ENCODE peak calls at places on chromosomes 1 and 21, in ten cellular contexts. Q is body of pancreas, F is cardiac muscle cell, N is right lobe of liver, S is IMR-90, U is neural progenitor cell, V is hepatocyte, A is transverse colon, D is GM23338, C is heart right ventricle. H is an unnamed sample.

GRCh38 chr1:110896090-110896489 is 23.1 kb downstream of the CD53 start:
- DNase-seq in U (no peak), D (no peak), V (no peak), S (no peak), A (no peak), Q (no peak), F (no peak), C (no peak), N (no peak), H (no peak)

GRCh38 chr1:7110306-7110705 is 325.1 kb downstream of the CAMTA1 start:
- DNase-seq in D (no peak), S (peak; percentile 21), U (no peak), N (no peak), A (no peak), V (no peak), Q (no peak), C (no peak), F (no peak), H (no peak)

GRCh38 chr21:20902998-20903397 is 95.2 kb upstream of the NCAM2 start:
- DNase-seq in S (no peak), F (no peak), Q (no peak), D (no peak), U (no peak), N (no peak), C (no peak), V (no peak), A (no peak), H (no peak)

GRCh38 chr1:203206116-203206687 is 19.7 kb upstream of the CHI3L1 start:
- DNase-seq in N (no peak), S (no peak), D (no peak), C (no peak), V (no peak), U (no peak), Q (no peak), A (no peak), F (no peak), H (no peak)

GRCh38 chr1:230807029-230807428 is 59.8 kb downstream of the CAPN9 start:
- DNase-seq in A (no peak), Q (peak; percentile 64), F (no peak), V (no peak), N (no peak), U (no peak), C (peak; percentile 68), S (no peak), D (no peak), H (no peak)

GRCh38 chr1:153552335-153552734 is 3.3 kb upstream of the S100A3 start:
- DNase-seq in C (no peak), S (no peak), F (no peak), D (peak; percentile 62), V (no peak), A (peak; percentile 5), Q (no peak), U (no peak), N (no peak), H (no peak)

GRCh38 chr1:191572479-191572878 is 585.8 kb upstream of the RGS18 start:
- DNase-seq in F (no peak), N (no peak), Q (no peak), V (no peak), S (no peak), U (no peak), A (no peak), C (no peak), D (no peak), H (no peak)

GRCh38 chr1:119715542-119715941 is 3.8 kb downstream of the PHGDH start:
- DNase-seq in U (no peak), F (peak; percentile 29), C (no peak), A (no peak), V (peak; percentile 61), D (peak; percentile 35), Q (peak; percentile 56), S (peak; percentile 21), N (no peak), H (no peak)

GRCh38 chr1:240991230-240991629 is 365.8 kb downstream of the RGS7 start:
- DNase-seq in N (no peak), A (no peak), F (no peak), C (no peak), D (peak; percentile 59), S (no peak), V (no peak), Q (no peak), U (peak; percentile 27), H (no peak)

GRCh38 chr21:35777081-35777480 is 283.2 kb downstream of the SETD4 start:
- DNase-seq in S (no peak), C (no peak), D (no peak), A (no peak), V (no peak), N (no peak), F (no peak), Q (no peak), U (no peak), H (no peak)
- H3K4me1 ChIP-seq in S (peaks cover 13% of the 10 kb centered on the region), C (peaks cover 9% of the 10 kb centered on the region), D (no peaks in the 10 kb centered on the region), A (no peaks in the 10 kb centered on the region), V (no peaks in the 10 kb centered on the region), N (no peaks in the 10 kb centered on the region), F (no peaks in the 10 kb centered on the region), Q (peaks cover 19% of the 10 kb centered on the region), U (no peaks in the 10 kb centered on the region), H (no peaks in the 10 kb centered on the region)

GRCh38 chr1:236122176-236122575 is 20.2 kb upstream of the GPR137B start:
- DNase-seq in D (no peak), S (no peak), C (no peak), Q (no peak), V (no peak), A (no peak), U (no peak), N (no peak), F (no peak), H (no peak)
- H3K4me1 ChIP-seq in D (no peaks in the 10 kb centered on the region), S (no peaks in the 10 kb centered on the region), C (peaks cover 12% of the 10 kb centered on the region), Q (no peaks in the 10 kb centered on the region), V (no peaks in the 10 kb centered on the region), A (no peaks in the 10 kb centered on the region), U (peaks cover 5% of the 10 kb centered on the region), N (no peaks in the 10 kb centered on the region), F (no peaks in the 10 kb centered on the region), H (no peaks in the 10 kb centered on the region)

GRCh38 chr1:2530501-2531361 is 668 bp upstream of the HES5 start:
- DNase-seq in U (no peak), F (no peak), C (no peak), D (no peak), S (no peak), Q (peak; percentile 41), V (no peak), N (peak; percentile 67), A (peak; percentile 59), H (no peak)
- H3K4me1 ChIP-seq in U (peaks cover 59% of the 10 kb centered on the region), F (peaks cover 2% of the 10 kb centered on the region), C (peaks cover 41% of the 10 kb centered on the region), D (peaks cover 14% of the 10 kb centered on the region), S (peaks cover 17% of the 10 kb centered on the region), Q (peaks cover 49% of the 10 kb centered on the region), V (peaks cover 26% of the 10 kb centered on the region), N (peaks cover 33% of the 10 kb centered on the region), A (peaks cover 51% of the 10 kb centered on the region), H (peaks cover 13% of the 10 kb centered on the region)

GRCh38 chr1:248788327-248788726 is 32.8 kb upstream of the LYPD8 start:
- DNase-seq in F (no peak), U (no peak), N (no peak), D (no peak), C (no peak), V (no peak), A (no peak), Q (no peak), S (no peak), H (no peak)
- H3K4me1 ChIP-seq in F (no peaks in the 10 kb centered on the region), U (no peaks in the 10 kb centered on the region), N (no peaks in the 10 kb centered on the region), D (no peaks in the 10 kb centered on the region), C (peaks cover 21% of the 10 kb centered on the region), V (no peaks in the 10 kb centered on the region), A (no peaks in the 10 kb centered on the region), Q (peaks cover 4% of the 10 kb centered on the region), S (no peaks in the 10 kb centered on the region), H (no peaks in the 10 kb centered on the region)

DNA sequence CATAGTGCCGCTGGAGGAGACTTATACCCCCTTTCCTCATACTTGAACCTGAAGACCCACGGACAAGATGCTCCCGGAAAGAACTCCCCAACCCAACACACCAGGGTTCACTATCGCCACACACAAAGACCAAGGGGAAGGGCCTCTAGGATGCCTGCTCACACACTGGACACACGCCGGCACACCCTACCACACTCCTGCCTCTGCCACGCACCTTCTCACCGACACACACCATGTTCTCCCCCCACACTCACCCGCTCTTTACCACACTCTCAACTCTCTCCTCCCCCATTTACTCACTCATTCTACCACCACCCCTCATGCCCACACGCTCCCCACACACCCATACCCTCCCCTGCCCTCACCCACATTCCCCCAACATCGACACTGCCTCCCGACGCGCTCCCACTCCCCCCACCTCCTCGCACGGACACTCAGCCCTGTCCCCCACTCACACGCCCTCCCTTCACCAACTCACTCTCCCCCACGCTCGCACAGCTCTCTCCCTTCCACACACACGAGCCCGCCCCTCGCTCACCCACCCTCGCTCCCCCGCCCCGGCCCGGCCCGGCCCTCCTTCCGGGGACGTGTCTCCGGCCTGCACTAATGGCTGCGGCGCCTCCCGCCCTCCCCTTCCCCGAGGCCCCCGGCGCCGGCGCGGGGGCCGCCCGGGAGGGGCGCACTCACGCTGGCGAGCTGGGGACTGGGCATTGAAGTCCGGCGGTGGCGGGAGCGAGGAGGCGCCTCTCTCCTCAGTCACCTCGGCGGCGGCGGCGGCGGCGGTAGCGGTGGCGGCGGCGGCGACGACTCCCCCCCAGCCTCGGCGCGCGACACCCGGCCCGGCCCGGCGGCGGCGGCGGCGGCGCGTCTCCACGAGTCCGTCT is 626 bp downstream of the PTP4A2 start:
- DNase-seq in Q (peak; percentile 77), U (peak; percentile 82), S (peak; percentile 65), F (peak; percentile 81), C (peak; percentile 84), V (peak; percentile 89), N (peak; percentile 81), D (peak; percentile 55), A (peak; percentile 82), H (peak; percentile 74)
- H3K4me1 ChIP-seq in Q (peaks cover 69% of the 10 kb centered on the region), U (peaks cover 40% of the 10 kb centered on the region), S (peaks cover 21% of the 10 kb centered on the region), F (peaks cover 23% of the 10 kb centered on the region), C (peaks cover 85% of the 10 kb centered on the region), V (peaks cover 50% of the 10 kb centered on the region), N (peaks cover 51% of the 10 kb centered on the region), D (peaks cover 49% of the 10 kb centered on the region), A (peaks cover 56% of the 10 kb centered on the region), H (peaks cover 48% of the 10 kb centered on the region)

GRCh38 chr1:150259217-150259616 is 1.6 kb downstream of the CA14 start:
- DNase-seq in Q (no peak), C (no peak), A (no peak), U (no peak), S (no peak), N (peak; percentile 75), D (no peak), V (no peak), F (no peak), H (peak; percentile 18)
- H3K4me1 ChIP-seq in Q (peaks cover 28% of the 10 kb centered on the region), C (peaks cover 22% of the 10 kb centered on the region), A (peaks cover 22% of the 10 kb centered on the region), U (peaks cover 23% of the 10 kb centered on the region), S (peaks cover 24% of the 10 kb centered on the region), N (peaks cover 38% of the 10 kb centered on the region), D (peaks cover 21% of the 10 kb centered on the region), V (peaks cover 48% of the 10 kb centered on the region), F (peaks cover 34% of the 10 kb centered on the region), H (peaks cover 21% of the 10 kb centered on the region)

GRCh38 chr1:116991918-116992317 is 9.6 kb upstream of the CD101 start:
- DNase-seq in A (no peak), U (no peak), F (no peak), Q (no peak), N (no peak), S (no peak), V (no peak), C (no peak), D (no peak), H (no peak)
- H3K4me1 ChIP-seq in A (no peaks in the 10 kb centered on the region), U (no peaks in the 10 kb centered on the region), F (no peaks in the 10 kb centered on the region), Q (peaks cover 39% of the 10 kb centered on the region), N (no peaks in the 10 kb centered on the region), S (no peaks in the 10 kb centered on the region), V (peaks cover 5% of the 10 kb centered on the region), C (peaks cover 57% of the 10 kb centered on the region), D (no peaks in the 10 kb centered on the region), H (peaks cover 19% of the 10 kb centered on the region)